ENCODE peak calls at places on chromosome 18, in nine cellular contexts. S is uterus, K is IMR-90, P is ovary, Z is Panc1, L is transverse colon, N is HCT116, A is heart left ventricle, U is A549. Q is an unnamed sample.

GRCh38 chr18:23066060-23066459 is 69.2 kb upstream of the CABLES1 start:
- DNase-seq in Z (no peak), L (no peak), P (no peak), K (peak), A (no peak), U (no peak), N (no peak), S (no peak), Q (no peak)

GRCh38 chr18:56501896-56502295 is 136.5 kb downstream of the TXNL1 start:
- DNase-seq in N (no peak), A (no peak), Z (no peak), U (no peak), L (no peak), S (no peak), P (peak), K (peak), Q (no peak)

GRCh38 chr18:31513189-31513907 is 15.4 kb downstream of the DSG2 start:
- DNase-seq in P (no peak), N (no peak), U (peak), A (no peak), K (peak), S (no peak), L (no peak), Z (no peak), Q (no peak)

GRCh38 chr18:36734589-36734988 is 94.2 kb downstream of the TPGS2 start:
- DNase-seq in U (no peak), A (no peak), Z (no peak), N (no peak), K (no peak), P (no peak), S (no peak), L (no peak), Q (no peak)

GRCh38 chr18:67672142-67672541 is 155.6 kb upstream of the DSEL start:
- DNase-seq in A (no peak), L (no peak), K (peak), U (no peak), N (no peak), P (no peak), S (no peak), Z (no peak), Q (no peak)

GRCh38 chr18:13587937-13588336 is 138.4 kb downstream of the FAM210A start:
- DNase-seq in A (no peak), P (no peak), K (no peak), Z (no peak), U (no peak), N (no peak), S (no peak), L (no peak), Q (no peak)

GRCh38 chr18:2853173-2853925 is 6.5 kb downstream of the EMILIN2 start:
- DNase-seq in N (no peak), L (no peak), S (no peak), A (no peak), U (no peak), Z (no peak), P (no peak), K (no peak), Q (no peak)

GRCh38 chr18:944440-944839 is 39.8 kb downstream of the ADCYAP1 start:
- DNase-seq in N (no peak), Z (no peak), L (no peak), S (no peak), U (no peak), A (no peak), P (no peak), K (peak), Q (no peak)

GRCh38 chr18:25284861-25285574 is 66.9 kb downstream of the ZNF521 start:
- DNase-seq in U (no peak), L (no peak), Z (no peak), N (no peak), A (peak), S (peak), P (peak), K (peak), Q (no peak)

GRCh38 chr18:50170004-50170403 is 24.9 kb downstream of the MYO5B start:
- DNase-seq in U (no peak), K (no peak), P (no peak), A (no peak), Z (no peak), L (no peak), S (no peak), N (no peak), Q (no peak)

GRCh38 chr18:48834421-48835011 is 116.2 kb downstream of the SMAD7 start:
- DNase-seq in S (peak), L (peak), Z (peak), N (peak), U (peak), P (no peak), K (peak), A (peak), Q (peak)

GRCh38 chr18:61998957-61999356 is 106.2 kb upstream of the RNF152 start:
- DNase-seq in P (no peak), L (no peak), N (no peak), A (no peak), S (no peak), U (no peak), K (peak), Z (no peak), Q (no peak)

GRCh38 chr18:31647354-31647753 is 37.0 kb downstream of the B4GALT6 start:
- DNase-seq in K (no peak), S (no peak), N (no peak), P (no peak), L (no peak), Z (no peak), A (no peak), U (no peak), Q (no peak)

GRCh38 chr18:14914771-14915170 is 166.8 kb downstream of the ANKRD30B start:
- DNase-seq in U (no peak), A (no peak), L (no peak), S (no peak), Z (no peak), K (no peak), N (no peak), P (no peak), Q (no peak)

GRCh38 chr18:59842947-59843346 is 56.8 kb upstream of the PMAIP1 start:
- DNase-seq in K (no peak), P (no peak), U (no peak), N (no peak), Z (no peak), L (no peak), A (no peak), S (no peak), Q (no peak)

GRCh38 chr18:59835656-59836379 is 64.0 kb upstream of the PMAIP1 start:
- DNase-seq in Z (no peak), U (no peak), S (no peak), L (no peak), N (no peak), K (peak), P (no peak), A (no peak), Q (no peak)

GRCh38 chr18:59839241-59839640 is 60.6 kb upstream of the PMAIP1 start:
- DNase-seq in K (no peak), Z (no peak), S (no peak), A (no peak), U (no peak), L (no peak), P (no peak), N (no peak), Q (no peak)

GRCh38 chr18:59837586-59837985 is 62.2 kb upstream of the PMAIP1 start:
- DNase-seq in N (peak), S (no peak), U (peak), P (no peak), K (peak), Z (peak), L (peak), A (peak), Q (peak)

DNA sequence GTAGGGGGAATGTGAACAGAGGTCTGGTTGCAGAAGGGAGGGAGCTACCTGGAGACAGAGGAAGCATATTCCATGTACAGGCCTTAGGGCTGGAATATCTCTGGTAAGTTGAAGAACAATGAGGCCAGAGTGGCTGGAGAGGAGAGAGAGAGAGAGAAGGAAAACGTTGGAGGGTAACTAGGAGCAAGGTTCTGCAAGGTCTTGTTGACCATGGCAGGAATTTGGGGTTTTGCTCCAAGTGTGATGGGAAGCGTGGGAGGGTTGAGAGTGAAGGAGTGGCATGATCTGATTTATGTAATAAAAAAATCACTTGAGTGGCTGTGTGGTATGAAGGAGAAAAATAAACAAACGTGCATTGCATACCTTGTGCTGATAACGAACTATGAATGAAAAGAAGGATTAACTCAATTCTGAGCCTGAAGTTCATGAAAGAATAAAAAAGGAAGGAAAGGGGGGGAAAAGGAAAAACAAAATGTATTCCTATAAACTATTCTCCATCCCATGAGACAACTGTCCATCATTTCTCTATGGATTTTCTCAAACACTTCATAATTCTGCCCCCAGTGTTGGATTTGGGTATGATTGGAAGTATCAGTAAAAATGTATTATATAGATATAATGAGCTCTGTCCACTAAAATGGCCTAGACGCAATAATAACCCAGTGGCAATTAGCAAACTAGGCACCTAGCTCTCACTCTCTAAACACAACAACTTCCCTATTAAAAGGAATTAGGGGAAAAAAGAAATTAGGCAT is 59.7 kb upstream of the PMAIP1 start:
- DNase-seq in A (no peak), N (no peak), U (peak), L (no peak), S (no peak), K (no peak), Z (no peak), P (no peak), Q (no peak)
- TF ChIP-seq CTCF in A (no peak), N (peak), U (no peak), L (no peak), S (no peak), K (peak), Z (no peak), P (no peak), Q (no peak)

DNA sequence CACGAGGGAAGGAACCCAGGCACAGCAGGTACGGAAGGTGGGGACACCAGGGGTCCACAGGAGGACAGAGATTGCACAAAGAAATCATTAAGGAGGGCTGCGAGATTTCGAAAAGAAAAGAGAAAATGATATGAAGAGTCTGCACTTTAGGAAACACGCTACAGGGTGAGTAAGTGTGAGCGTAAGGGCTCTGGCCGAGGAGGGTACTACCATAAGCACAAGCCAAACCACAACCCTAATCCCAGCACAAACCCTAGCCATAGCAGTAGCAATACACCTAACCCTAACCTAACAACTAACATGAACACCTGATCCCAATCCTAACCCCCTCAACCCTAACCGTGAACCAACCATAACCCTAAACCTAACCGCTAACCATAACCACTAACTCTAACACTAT is 104.0 kb downstream of the ZNF516 start:
- DNase-seq in A (no peak), N (no peak), Z (no peak), U (no peak), S (no peak), K (no peak), P (no peak), L (no peak), Q (no peak)
- H3K27ac ChIP-seq in A (no peak), N (no peak), Z (no peak), U (no peak), S (peak), K (no peak), P (no peak), L (no peak), Q (no peak)

GRCh38 chr18:78977627-78978271 is 1.9 kb upstream of the SALL3 start:
- DNase-seq in K (no peak), L (no peak), N (no peak), A (no peak), S (no peak), Z (no peak), P (no peak), U (no peak), Q (no peak)
- H3K4me3 ChIP-seq in K (no peak), L (no peak), N (no peak), A (no peak), S (no peak), Z (no peak), P (no peak), U (no peak), Q (no peak)

DNA sequence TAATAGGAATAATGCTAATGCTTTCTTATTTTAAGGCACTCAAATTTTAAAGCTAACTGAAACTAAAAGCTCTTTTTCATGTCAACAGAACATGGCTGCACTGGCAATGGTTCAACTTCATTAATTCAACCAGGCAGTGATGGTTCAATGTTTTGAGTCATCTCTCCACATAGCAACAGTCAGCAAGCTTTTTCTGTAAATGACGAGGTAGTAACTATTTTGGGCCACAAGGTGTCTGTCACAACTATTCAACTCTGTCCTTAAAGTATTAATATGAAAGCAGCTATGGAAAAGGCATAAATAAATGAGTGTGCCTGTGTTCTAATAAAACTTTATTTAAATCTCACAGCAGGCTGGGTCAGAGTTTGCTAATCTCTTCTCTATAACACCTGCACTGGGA is 1425.6 kb upstream of the PIK3C3 start:
- DNase-seq in A (no peak), L (no peak), N (no peak), P (no peak), U (no peak), K (peak), Z (no peak), S (no peak), Q (no peak)
- TF ChIP-seq CTCF in A (no peak), L (no peak), N (no peak), P (no peak), U (no peak), K (peak), Z (no peak), S (no peak), Q (no peak)

GRCh38 chr18:53702480-53702879 is 522.0 kb downstream of the MBD2 start:
- DNase-seq in L (no peak), Z (no peak), U (no peak), K (no peak), S (no peak), A (no peak), N (no peak), P (no peak), Q (no peak)
- H3K27ac ChIP-seq in L (no peak), Z (no peak), U (no peak), K (no peak), S (no peak), A (no peak), N (no peak), P (no peak), Q (no peak)

GRCh38 chr18:75455249-75456183 is 28.0 kb upstream of the SMIM21 start:
- DNase-seq in N (no peak), K (peak), U (no peak), S (peak), Z (no peak), L (no peak), A (no peak), P (peak), Q (no peak)

GRCh38 chr18:75454022-75454795 is 26.7 kb upstream of the SMIM21 start:
- DNase-seq in P (peak), Z (no peak), S (no peak), U (no peak), L (no peak), K (peak), N (no peak), A (no peak), Q (no peak)

GRCh38 chr18:75456277-75456676 is 28.8 kb upstream of the SMIM21 start:
- DNase-seq in N (no peak), P (peak), A (no peak), S (no peak), U (no peak), Z (no peak), L (no peak), K (no peak), Q (no peak)
- H3K4me3 ChIP-seq in N (no peak), P (peak), A (peak), S (peak), U (no peak), Z (no peak), L (no peak), K (no peak), Q (peak)